ENCODE peak calls at places on chromosome 19, in nine cellular contexts. One of them, this sample, is unnamed.
A peak's percentile ranks its signal among the peaks of the same experiment; 100 is the strongest.

GRCh38 chr19:52946322-52947310 is 16.1 kb downstream of the ZNF816 start:
- DNase-seq in left ventricle myocardium inferior: peak; percentile 51
- DNase-seq in sigmoid colon: peak; percentile 69
- DNase-seq in endodermal cell: peak; percentile 94
- DNase-seq in uterus: peak; percentile 79
- DNase-seq in ovary: peak; percentile 57
- DNase-seq in tibial artery: no peak
- DNase-seq in fibroblast of lung: no peak
- DNase-seq in stomach: peak; percentile 87
- DNase-seq in this sample: peak; percentile 94

GRCh38 chr19:18637644-18638630 is 1.1 kb downstream of the KLHL26 start:
- DNase-seq in left ventricle myocardium inferior: no peak
- DNase-seq in sigmoid colon: no peak
- DNase-seq in endodermal cell: peak; percentile 76
- DNase-seq in uterus: no peak
- DNase-seq in ovary: no peak
- DNase-seq in tibial artery: no peak
- DNase-seq in fibroblast of lung: no peak
- DNase-seq in stomach: peak; percentile 73
- DNase-seq in this sample: no peak

GRCh38 chr19:2668188-2668763 is 34.2 kb downstream of the GNG7 start:
- DNase-seq in left ventricle myocardium inferior: no peak
- DNase-seq in sigmoid colon: no peak
- DNase-seq in endodermal cell: no peak
- DNase-seq in uterus: no peak
- DNase-seq in ovary: no peak
- DNase-seq in tibial artery: no peak
- DNase-seq in fibroblast of lung: no peak
- DNase-seq in stomach: no peak
- DNase-seq in this sample: no peak

GRCh38 chr19:34452671-34453253 is 24.6 kb downstream of the UBA2 start:
- DNase-seq in left ventricle myocardium inferior: no peak
- DNase-seq in sigmoid colon: no peak
- DNase-seq in endodermal cell: no peak
- DNase-seq in uterus: no peak
- DNase-seq in ovary: no peak
- DNase-seq in tibial artery: no peak
- DNase-seq in fibroblast of lung: peak; percentile 9
- DNase-seq in stomach: no peak
- DNase-seq in this sample: no peak

GRCh38 chr19:56806639-56807038 is 33.9 kb downstream of the PEG3 start:
- DNase-seq in left ventricle myocardium inferior: no peak
- DNase-seq in sigmoid colon: no peak
- DNase-seq in endodermal cell: no peak
- DNase-seq in uterus: no peak
- DNase-seq in ovary: no peak
- DNase-seq in tibial artery: no peak
- DNase-seq in fibroblast of lung: no peak
- DNase-seq in stomach: no peak
- DNase-seq in this sample: no peak

GRCh38 chr19:46471116-46471733 is at the start of gene PNMA8A:
- DNase-seq in left ventricle myocardium inferior: peak; percentile 74
- DNase-seq in sigmoid colon: peak; percentile 86
- DNase-seq in endodermal cell: peak; percentile 96
- DNase-seq in uterus: peak; percentile 91
- DNase-seq in ovary: peak; percentile 87
- DNase-seq in tibial artery: peak; percentile 80
- DNase-seq in fibroblast of lung: peak; percentile 63
- DNase-seq in stomach: peak; percentile 44
- DNase-seq in this sample: peak; percentile 92

GRCh38 chr19:50928841-50929240 is 17.6 kb upstream of the KLK4 start:
- DNase-seq in left ventricle myocardium inferior: no peak
- DNase-seq in sigmoid colon: no peak
- DNase-seq in endodermal cell: no peak
- DNase-seq in uterus: no peak
- DNase-seq in ovary: no peak
- DNase-seq in tibial artery: no peak
- DNase-seq in fibroblast of lung: no peak
- DNase-seq in stomach: no peak
- DNase-seq in this sample: no peak

GRCh38 chr19:46225558-46226004 is 4.0 kb upstream of the IGFL1 start:
- DNase-seq in left ventricle myocardium inferior: no peak
- DNase-seq in sigmoid colon: no peak
- DNase-seq in endodermal cell: peak; percentile 60
- DNase-seq in uterus: no peak
- DNase-seq in ovary: no peak
- DNase-seq in tibial artery: no peak
- DNase-seq in fibroblast of lung: peak; percentile 31
- DNase-seq in stomach: no peak
- DNase-seq in this sample: no peak

GRCh38 chr19:30523791-30524190 is 151.6 kb downstream of the ZNF536 start:
- DNase-seq in left ventricle myocardium inferior: no peak
- DNase-seq in sigmoid colon: no peak
- DNase-seq in endodermal cell: peak; percentile 24
- DNase-seq in uterus: no peak
- DNase-seq in ovary: no peak
- DNase-seq in tibial artery: no peak
- DNase-seq in fibroblast of lung: no peak
- DNase-seq in stomach: no peak
- DNase-seq in this sample: peak; percentile 55

GRCh38 chr19:34254552-34255432 is at the start of gene GARRE1:
- DNase-seq in left ventricle myocardium inferior: peak; percentile 45
- DNase-seq in sigmoid colon: peak; percentile 68
- DNase-seq in endodermal cell: peak; percentile 77
- DNase-seq in uterus: peak; percentile 37
- DNase-seq in ovary: peak; percentile 67
- DNase-seq in tibial artery: no peak
- DNase-seq in fibroblast of lung: peak; percentile 38
- DNase-seq in stomach: peak; percentile 91
- DNase-seq in this sample: no peak

GRCh38 chr19:7699422-7700127 is 2.4 kb downstream of the FCER2 start:
- DNase-seq in left ventricle myocardium inferior: no peak
- DNase-seq in sigmoid colon: no peak
- DNase-seq in endodermal cell: no peak
- DNase-seq in uterus: no peak
- DNase-seq in ovary: no peak
- DNase-seq in tibial artery: no peak
- DNase-seq in fibroblast of lung: no peak
- DNase-seq in stomach: no peak
- DNase-seq in this sample: no peak

GRCh38 chr19:46890423-46891170 is 29.8 kb downstream of the ARHGAP35 start:
- DNase-seq in left ventricle myocardium inferior: no peak
- DNase-seq in sigmoid colon: no peak
- DNase-seq in endodermal cell: no peak
- DNase-seq in uterus: no peak
- DNase-seq in ovary: no peak
- DNase-seq in tibial artery: no peak
- DNase-seq in fibroblast of lung: peak; percentile 87
- DNase-seq in stomach: no peak
- DNase-seq in this sample: no peak

GRCh38 chr19:23539499-23539898 is 144.2 kb upstream of the ZNF91 start:
- DNase-seq in left ventricle myocardium inferior: no peak
- DNase-seq in sigmoid colon: no peak
- DNase-seq in endodermal cell: no peak
- DNase-seq in uterus: no peak
- DNase-seq in ovary: no peak
- DNase-seq in tibial artery: no peak
- DNase-seq in fibroblast of lung: no peak
- DNase-seq in stomach: no peak
- DNase-seq in this sample: no peak

GRCh38 chr19:46704379-46705076 is 12.4 kb downstream of the PRKD2 start:
- DNase-seq in left ventricle myocardium inferior: peak; percentile 78
- DNase-seq in sigmoid colon: peak; percentile 85
- DNase-seq in endodermal cell: peak; percentile 97
- DNase-seq in uterus: peak; percentile 75
- DNase-seq in ovary: peak; percentile 84
- DNase-seq in tibial artery: peak; percentile 71
- DNase-seq in fibroblast of lung: peak; percentile 30
- DNase-seq in stomach: peak; percentile 85
- DNase-seq in this sample: peak; percentile 95

GRCh38 chr19:3129112-3129511 is 6.7 kb upstream of the GNA15 start:
- DNase-seq in left ventricle myocardium inferior: no peak
- DNase-seq in sigmoid colon: no peak
- DNase-seq in endodermal cell: peak; percentile 34
- DNase-seq in uterus: no peak
- DNase-seq in ovary: no peak
- DNase-seq in tibial artery: no peak
- DNase-seq in fibroblast of lung: peak; percentile 79
- DNase-seq in stomach: no peak
- DNase-seq in this sample: no peak

GRCh38 chr19:30648321-30648720 is 276.1 kb downstream of the ZNF536 start:
- DNase-seq in left ventricle myocardium inferior: no peak
- DNase-seq in sigmoid colon: no peak
- DNase-seq in endodermal cell: peak; percentile 68
- DNase-seq in uterus: no peak
- DNase-seq in ovary: no peak
- DNase-seq in tibial artery: no peak
- DNase-seq in fibroblast of lung: no peak
- DNase-seq in stomach: no peak
- DNase-seq in this sample: no peak

GRCh38 chr19:14475251-14476073 is at the start of gene PTGER1:
- DNase-seq in left ventricle myocardium inferior: no peak
- DNase-seq in sigmoid colon: no peak
- DNase-seq in endodermal cell: peak; percentile 82
- DNase-seq in uterus: no peak
- DNase-seq in ovary: no peak
- DNase-seq in tibial artery: no peak
- DNase-seq in fibroblast of lung: peak; percentile 58
- DNase-seq in stomach: no peak
- DNase-seq in this sample: peak; percentile 88

GRCh38 chr19:36125557-36125956 is 10.3 kb downstream of the TBCB start:
- DNase-seq in left ventricle myocardium inferior: no peak
- DNase-seq in sigmoid colon: no peak
- DNase-seq in endodermal cell: no peak
- DNase-seq in uterus: no peak
- DNase-seq in ovary: no peak
- DNase-seq in tibial artery: no peak
- DNase-seq in fibroblast of lung: no peak
- DNase-seq in stomach: no peak
- DNase-seq in this sample: no peak

GRCh38 chr19:48123907-48124675 is 13.5 kb upstream of the PLA2G4C start:
- DNase-seq in left ventricle myocardium inferior: no peak
- DNase-seq in sigmoid colon: no peak
- DNase-seq in endodermal cell: no peak
- DNase-seq in uterus: no peak
- DNase-seq in ovary: no peak
- DNase-seq in tibial artery: no peak
- DNase-seq in fibroblast of lung: no peak
- DNase-seq in stomach: no peak
- DNase-seq in this sample: no peak
- TF ChIP-seq CTCF in left ventricle myocardium inferior: no peak
- TF ChIP-seq CTCF in sigmoid colon: no peak
- TF ChIP-seq CTCF in endodermal cell: peak; percentile 43
- TF ChIP-seq CTCF in uterus: no peak
- TF ChIP-seq CTCF in ovary: no peak
- TF ChIP-seq CTCF in tibial artery: no peak
- TF ChIP-seq CTCF in fibroblast of lung: peak; percentile 14
- TF ChIP-seq CTCF in stomach: no peak
- TF ChIP-seq CTCF in this sample: peak; percentile 7

GRCh38 chr19:10431254-10431942 is 11.1 kb downstream of the PDE4A start:
- DNase-seq in left ventricle myocardium inferior: peak; percentile 32
- DNase-seq in sigmoid colon: peak; percentile 73
- DNase-seq in endodermal cell: peak; percentile 70
- DNase-seq in uterus: peak; percentile 31
- DNase-seq in ovary: no peak
- DNase-seq in tibial artery: peak; percentile 41
- DNase-seq in fibroblast of lung: no peak
- DNase-seq in stomach: peak; percentile 44
- DNase-seq in this sample: no peak
- H3K4me1 ChIP-seq in left ventricle myocardium inferior: peaks cover 45% of the 10 kb centered on the region
- H3K4me1 ChIP-seq in sigmoid colon: peaks cover 29% of the 10 kb centered on the region
- H3K4me1 ChIP-seq in endodermal cell: no peaks in the 10 kb centered on the region
- H3K4me1 ChIP-seq in uterus: no peaks in the 10 kb centered on the region
- H3K4me1 ChIP-seq in ovary: peaks cover 3% of the 10 kb centered on the region
- H3K4me1 ChIP-seq in tibial artery: peaks cover 25% of the 10 kb centered on the region
- H3K4me1 ChIP-seq in fibroblast of lung: peaks cover 13% of the 10 kb centered on the region
- H3K4me1 ChIP-seq in stomach: peaks cover 31% of the 10 kb centered on the region
- H3K4me1 ChIP-seq in this sample: peaks cover 29% of the 10 kb centered on the region

DNA sequence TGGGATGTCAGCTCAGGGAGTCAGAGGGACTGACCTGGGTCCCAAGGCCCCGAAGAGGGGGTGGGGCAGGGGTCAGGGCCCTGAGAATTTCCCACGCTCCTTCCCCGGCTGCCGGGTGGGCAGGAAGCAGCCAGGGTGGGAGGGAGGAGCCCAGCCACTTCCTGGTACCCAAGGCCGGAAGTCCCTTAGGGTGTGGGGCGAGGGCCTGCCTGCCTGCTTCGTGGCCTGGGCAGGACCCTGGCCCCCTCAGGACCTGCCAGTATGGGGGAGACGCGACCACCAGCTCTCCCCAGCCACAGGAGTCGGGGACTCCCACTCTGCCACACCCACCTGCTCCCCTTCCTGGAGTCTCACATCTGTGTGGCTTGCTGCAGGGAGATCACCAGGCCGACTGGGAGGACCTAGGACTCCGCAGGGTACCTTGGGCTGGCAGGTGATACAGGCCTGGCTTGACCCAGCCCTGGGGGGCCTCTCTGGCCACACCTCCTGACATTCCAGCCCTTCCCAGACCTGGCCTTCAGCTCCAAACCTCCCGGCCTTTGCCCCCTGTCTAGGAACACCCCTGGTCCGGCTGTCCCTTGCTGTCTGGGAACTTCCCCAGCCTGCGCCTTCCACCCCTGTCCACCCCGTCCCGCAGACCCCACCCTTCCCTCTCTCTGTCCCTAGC is 9.8 kb upstream of the CIRBP start:
- DNase-seq in left ventricle myocardium inferior: peak; percentile 85
- DNase-seq in sigmoid colon: peak; percentile 80
- DNase-seq in endodermal cell: peak; percentile 92
- DNase-seq in uterus: peak; percentile 67
- DNase-seq in ovary: peak; percentile 85
- DNase-seq in tibial artery: peak; percentile 70
- DNase-seq in fibroblast of lung: peak; percentile 71
- DNase-seq in stomach: peak; percentile 72
- DNase-seq in this sample: peak; percentile 91
- H3K4me3 ChIP-seq in left ventricle myocardium inferior: peak overlapping the region; percentile 75
- H3K4me3 ChIP-seq in sigmoid colon: no peak overlapping the region
- H3K4me3 ChIP-seq in endodermal cell: no peak overlapping the region
- H3K4me3 ChIP-seq in uterus: peak overlapping the region; percentile 17
- H3K4me3 ChIP-seq in ovary: peak overlapping the region; percentile 1
- H3K4me3 ChIP-seq in tibial artery: peak overlapping the region; percentile 31
- H3K4me3 ChIP-seq in fibroblast of lung: no peak overlapping the region
- H3K4me3 ChIP-seq in stomach: peak overlapping the region; percentile 26
- H3K4me3 ChIP-seq in this sample: peak overlapping the region; percentile 36

DNA sequence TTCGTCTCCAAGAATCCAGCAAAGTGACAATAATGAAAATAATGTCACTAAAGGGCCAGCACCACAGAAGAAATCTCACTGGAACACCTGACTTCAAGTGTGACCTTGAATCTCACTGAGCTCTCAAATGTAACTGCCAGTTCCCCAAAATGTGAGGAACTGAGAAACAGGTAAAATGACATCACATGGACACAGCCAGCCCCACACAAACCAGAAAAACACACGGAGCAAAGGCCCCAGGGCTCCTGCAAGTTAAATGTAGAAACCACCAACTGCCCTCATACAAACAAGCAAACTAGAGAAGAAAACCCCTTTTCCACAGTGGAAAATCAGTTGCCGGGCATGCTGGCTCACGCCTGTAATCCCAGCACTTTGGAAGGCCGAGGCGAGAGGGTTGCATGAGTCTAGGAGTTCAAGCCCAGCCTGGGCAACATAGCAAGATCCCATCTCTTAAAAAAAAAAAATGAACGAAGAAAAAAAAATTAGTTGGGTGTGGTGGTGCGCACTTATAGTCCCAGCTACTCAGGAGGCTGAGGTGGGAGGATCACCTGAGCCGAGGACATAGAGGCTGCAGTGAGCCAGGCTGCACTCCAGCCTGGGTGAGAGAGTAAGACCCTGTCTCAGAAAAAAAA is 8.7 kb upstream of the KANK2 start:
- DNase-seq in left ventricle myocardium inferior: no peak
- DNase-seq in sigmoid colon: no peak
- DNase-seq in endodermal cell: no peak
- DNase-seq in uterus: no peak
- DNase-seq in ovary: no peak
- DNase-seq in tibial artery: no peak
- DNase-seq in fibroblast of lung: no peak
- DNase-seq in stomach: no peak
- DNase-seq in this sample: no peak
- TF ChIP-seq CTCF in left ventricle myocardium inferior: no peak
- TF ChIP-seq CTCF in sigmoid colon: no peak
- TF ChIP-seq CTCF in endodermal cell: no peak
- TF ChIP-seq CTCF in uterus: no peak
- TF ChIP-seq CTCF in ovary: no peak
- TF ChIP-seq CTCF in tibial artery: no peak
- TF ChIP-seq CTCF in fibroblast of lung: no peak
- TF ChIP-seq CTCF in stomach: no peak
- TF ChIP-seq CTCF in this sample: no peak